ENCODE peak calls at places on chromosomes 5 and 9, in four cellular contexts. Z, G, H and J are unnamed samples.
A peak's percentile ranks its signal among the peaks of the same experiment; 100 is the strongest.

GRCh38 chr5:7250609-7251008 is 145.3 kb upstream of the ADCY2 start:
- DNase-seq in Z (no peak), G (no peak), H (no peak), J (no peak)

GRCh38 chr5:175920506-175920865 is 47.6 kb downstream of the THOC3 start:
- DNase-seq in Z (no peak), G (no peak), H (no peak), J (no peak)

GRCh38 chr5:107157811-107158210 is 512.9 kb downstream of the EFNA5 start:
- DNase-seq in Z (no peak), G (no peak), H (no peak), J (no peak)

GRCh38 chr9:134314950-134315715 is 11.1 kb upstream of the RXRA start:
- DNase-seq in Z (no peak), G (no peak), H (no peak), J (peak; percentile 19)

GRCh38 chr9:12903316-12903715 is 128.5 kb downstream of the LURAP1L start:
- DNase-seq in Z (no peak), G (no peak), H (no peak), J (no peak)

GRCh38 chr5:156380846-156381245 is 53.9 kb downstream of the SGCD start:
- DNase-seq in Z (no peak), G (no peak), H (no peak), J (no peak)

GRCh38 chr5:101932599-101932998 is 363.5 kb downstream of the SLCO4C1 start:
- DNase-seq in Z (no peak), G (peak; percentile 22), H (no peak), J (no peak)

GRCh38 chr5:87245451-87245850 is 22.2 kb upstream of the RASA1 start:
- DNase-seq in Z (peak; percentile 60), G (no peak), H (no peak), J (no peak)

GRCh38 chr9:135820661-135821060 is 86.7 kb downstream of the CAMSAP1 start:
- DNase-seq in Z (no peak), G (no peak), H (no peak), J (no peak)

GRCh38 chr9:81083821-81084512 is 605.4 kb downstream of the TLE1 start:
- DNase-seq in Z (peak; percentile 5), G (peak; percentile 59), H (no peak), J (no peak)

GRCh38 chr5:169398515-169398914 is 97.6 kb upstream of the SLIT3 start:
- DNase-seq in Z (no peak), G (no peak), H (no peak), J (no peak)

GRCh38 chr5:176438959-176439757 is 9.0 kb upstream of the FAF2 start:
- DNase-seq in Z (peak; percentile 49), G (peak; percentile 95), H (no peak), J (no peak)

GRCh38 chr9:114896344-114896743 is 34.0 kb downstream of the TNFSF8 start:
- DNase-seq in Z (no peak), G (no peak), H (no peak), J (no peak)

GRCh38 chr9:114894801-114895433 is 35.5 kb downstream of the TNFSF8 start:
- DNase-seq in Z (peak; percentile 99), G (peak; percentile 82), H (no peak), J (peak; percentile 16)

GRCh38 chr9:114893622-114894021 is 36.8 kb downstream of the TNFSF8 start:
- DNase-seq in Z (peak; percentile 89), G (peak; percentile 76), H (no peak), J (no peak)

GRCh38 chr9:114894206-114894605 is 36.2 kb downstream of the TNFSF8 start:
- DNase-seq in Z (no peak), G (peak; percentile 14), H (no peak), J (no peak)

GRCh38 chr9:114895605-114896004 is 34.8 kb downstream of the TNFSF8 start:
- DNase-seq in Z (no peak), G (no peak), H (no peak), J (no peak)
- TF ChIP-seq CTCF in Z (no peak), G (no peak), H (no peak), J (no peak)

DNA sequence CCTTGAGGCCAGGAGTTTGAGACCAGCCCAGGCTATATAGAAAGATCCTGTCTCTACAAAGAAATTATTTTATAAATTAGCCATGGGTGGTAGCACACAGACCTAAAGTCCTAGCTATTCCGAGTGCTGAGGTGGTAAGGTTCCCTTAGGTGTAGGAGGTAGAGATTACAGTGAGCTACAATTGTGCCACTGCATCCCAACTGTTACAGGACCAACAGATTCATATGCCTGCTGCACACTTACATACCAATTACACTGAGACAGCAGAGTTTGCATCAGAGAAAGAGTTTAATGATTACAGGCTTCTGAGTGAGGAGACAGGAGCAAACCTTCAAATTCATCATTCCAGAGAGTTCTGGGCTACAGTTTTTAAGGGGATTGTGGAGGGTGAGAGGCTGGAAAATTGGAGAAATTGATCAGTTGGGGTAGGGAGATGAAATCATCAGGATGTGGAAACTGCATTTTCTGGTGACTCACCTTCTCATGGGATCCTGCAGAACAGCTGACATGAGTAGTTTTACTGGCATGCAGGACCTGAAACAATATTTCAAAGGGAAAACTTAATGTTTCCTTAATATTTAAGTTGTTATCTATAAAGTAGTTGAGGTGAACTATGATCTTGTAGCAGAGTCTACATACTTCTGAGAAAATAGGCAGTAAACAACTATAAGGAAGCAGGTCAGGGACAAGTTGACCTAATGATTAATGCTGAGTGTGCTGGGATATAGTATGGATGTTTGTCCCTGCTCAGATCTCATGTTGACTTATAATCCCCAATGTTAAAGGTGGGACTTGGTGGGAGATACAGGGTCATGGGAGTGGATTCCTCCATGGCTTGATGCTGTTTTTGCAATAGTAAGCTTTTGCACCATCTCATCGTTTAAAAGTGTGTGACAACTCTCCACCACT is 54.7 kb downstream of the ANXA2R start:
- DNase-seq in Z (peak; percentile 82), G (peak; percentile 88), H (no peak), J (no peak)
- H3K27ac ChIP-seq in Z (peak overlapping the region; percentile 95), G (peak overlapping the region; percentile 82), H (no peak overlapping the region), J (no peak overlapping the region)

GRCh38 chr5:56479126-56479525 is 246.0 kb upstream of the ANKRD55 start:
- DNase-seq in Z (no peak), G (no peak), H (no peak), J (no peak)

GRCh38 chr5:56479701-56480304 is 246.7 kb upstream of the ANKRD55 start:
- DNase-seq in Z (peak; percentile 19), G (no peak), H (no peak), J (no peak)

GRCh38 chr5:56480305-56481146 is 247.4 kb upstream of the ANKRD55 start:
- DNase-seq in Z (peak; percentile 58), G (peak; percentile 2), H (peak; percentile 40), J (peak; percentile 85)

GRCh38 chr5:56481998-56482698 is 249.0 kb upstream of the ANKRD55 start:
- DNase-seq in Z (no peak), G (no peak), H (no peak), J (no peak)

GRCh38 chr5:56481147-56481997 is 248.2 kb upstream of the ANKRD55 start:
- DNase-seq in Z (peak; percentile 53), G (peak; percentile 1), H (peak; percentile 36), J (peak; percentile 76)
- TF ChIP-seq CTCF in Z (peak; percentile 63), G (peak; percentile 32), H (no peak), J (peak; percentile 18)

DNA sequence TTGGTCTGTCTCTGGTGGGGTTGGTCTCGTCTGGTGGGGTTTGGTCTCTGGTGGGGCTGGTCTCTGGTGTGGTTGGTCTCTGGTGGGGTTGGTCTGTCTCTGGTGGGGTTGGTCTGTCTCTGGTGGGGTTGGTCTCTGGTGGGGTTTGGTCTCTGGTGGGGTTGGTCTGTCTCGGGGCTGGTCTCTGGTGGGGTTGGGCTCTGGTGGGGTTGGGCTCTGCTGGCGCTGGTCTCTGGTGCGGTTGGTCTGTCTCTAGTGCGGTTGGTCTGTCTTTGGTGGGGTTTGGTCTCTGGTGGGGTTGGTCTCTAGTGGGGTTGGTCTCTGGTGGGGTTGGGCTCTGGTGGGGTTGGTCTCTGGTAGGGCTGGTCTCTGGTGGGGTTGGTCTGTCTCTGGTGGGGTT is 16.3 kb upstream of the CD74 start:
- DNase-seq in Z (no peak), G (no peak), H (no peak), J (no peak)
- H3K27ac ChIP-seq in Z (no peak overlapping the region), G (no peak overlapping the region), H (no peak overlapping the region), J (no peak overlapping the region)

GRCh38 chr9:105447386-105447813 is 434 bp upstream of the FSD1L start:
- DNase-seq in Z (no peak), G (no peak), H (no peak), J (no peak)

GRCh38 chr9:105445203-105445881 is 2.5 kb upstream of the FSD1L start:
- DNase-seq in Z (no peak), G (no peak), H (no peak), J (no peak)

GRCh38 chr9:105444130-105444529 is 3.7 kb upstream of the FSD1L start:
- DNase-seq in Z (no peak), G (no peak), H (no peak), J (no peak)

GRCh38 chr9:105449081-105449480 is 1.2 kb downstream of the FSD1L start:
- DNase-seq in Z (peak; percentile 4), G (no peak), H (no peak), J (no peak)

GRCh38 chr9:105447814-105448812 is at the start of gene FSD1L:
- DNase-seq in Z (peak; percentile 72), G (peak; percentile 87), H (peak; percentile 95), J (peak; percentile 97)
- TF ChIP-seq CTCF in Z (no peak), G (peak; percentile 40), H (no peak), J (peak; percentile 27)

GRCh38 chr5:142319105-142319504 is 5.7 kb downstream of the SPRY4 start:
- DNase-seq in Z (no peak), G (no peak), H (no peak), J (no peak)

GRCh38 chr5:142320851-142321560 is 3.8 kb downstream of the SPRY4 start:
- DNase-seq in Z (peak; percentile 20), G (no peak), H (no peak), J (no peak)

GRCh38 chr5:142320427-142320732 is 4.4 kb downstream of the SPRY4 start:
- DNase-seq in Z (no peak), G (no peak), H (no peak), J (no peak)

GRCh38 chr5:142317673-142318261 is 7.1 kb downstream of the SPRY4 start:
- DNase-seq in Z (no peak), G (no peak), H (no peak), J (no peak)

DNA sequence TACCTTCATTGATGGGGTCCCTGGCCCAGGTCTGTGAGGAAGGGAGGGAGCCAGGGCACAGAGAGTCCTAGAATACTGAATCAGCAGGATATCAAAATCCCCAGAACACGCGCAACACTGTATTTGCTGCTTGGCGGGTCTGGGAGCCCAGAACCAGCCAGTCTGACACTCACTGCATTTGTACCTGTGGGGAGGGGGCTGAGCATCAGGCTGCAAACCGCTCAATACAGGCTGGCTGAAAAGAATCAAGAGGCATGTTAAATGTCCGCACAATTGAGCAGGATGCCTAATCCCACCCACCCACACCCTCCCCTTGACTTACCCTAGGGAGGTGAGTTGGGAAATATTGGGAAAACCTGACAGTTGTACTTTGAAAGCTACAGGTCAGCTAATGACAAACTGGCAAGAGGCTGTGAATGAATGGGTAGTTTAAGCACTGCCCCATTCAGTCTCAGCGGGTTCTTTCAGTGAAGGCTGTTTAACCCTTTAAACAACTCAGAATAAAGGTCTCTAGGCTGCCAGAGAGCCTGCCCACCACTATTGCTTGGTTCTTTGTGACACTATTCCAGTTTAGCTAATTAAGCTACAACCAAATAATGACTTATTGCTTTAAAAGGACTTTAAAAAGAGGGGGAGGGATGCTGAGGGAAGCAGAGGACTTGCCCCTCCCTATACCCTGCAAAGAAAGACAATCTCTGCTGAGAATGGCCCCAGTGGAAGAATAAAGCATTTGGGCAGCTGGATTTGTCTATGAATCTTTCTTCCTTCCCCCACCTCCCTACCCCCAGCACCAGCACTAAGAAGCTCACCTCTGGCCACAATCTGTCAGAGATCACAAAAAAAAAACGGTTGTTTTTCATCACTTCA is 5.0 kb downstream of the SPRY4 start:
- DNase-seq in Z (no peak), G (no peak), H (no peak), J (no peak)
- H3K27ac ChIP-seq in Z (no peak overlapping the region), G (no peak overlapping the region), H (peak overlapping the region; percentile 76), J (peak overlapping the region; percentile 81)